ENCODE peak calls at places on chromosome 14, in four cellular contexts. U is heart left ventricle; L is CD8-positive, alpha-beta T cell; A is mammary epithelial cell. D is an unnamed sample.

GRCh38 chr14:100754020-100754419 is 27.3 kb downstream of the DLK1 start:
- DNase-seq in L (no peak), U (no peak), A (no peak), D (no peak)

GRCh38 chr14:73250317-73250713 is 13.0 kb downstream of the PAPLN start:
- DNase-seq in U (no peak), A (no peak), L (no peak), D (no peak)

GRCh38 chr14:30330452-30330851 is 228.5 kb upstream of the G2E3 start:
- DNase-seq in L (no peak), A (peak; percentile 5), U (no peak), D (no peak)

GRCh38 chr14:20179880-20180279 is 10.8 kb upstream of the OR11G2 start:
- DNase-seq in A (no peak), L (no peak), U (no peak), D (no peak)

GRCh38 chr14:58587271-58587670 is 50.5 kb upstream of the DACT1 start:
- DNase-seq in L (no peak), A (no peak), U (no peak), D (no peak)

GRCh38 chr14:51328089-51328941 is 88.3 kb downstream of the TMX1 start:
- DNase-seq in L (no peak), A (peak; percentile 80), U (no peak), D (no peak)

GRCh38 chr14:101772770-101773169 is 11.3 kb downstream of the PPP2R5C start:
- DNase-seq in U (no peak), A (no peak), L (no peak), D (no peak)

GRCh38 chr14:105860615-105861580 is 334.5 kb downstream of the TMEM121 start:
- DNase-seq in A (no peak), U (peak; percentile 48), L (no peak), D (no peak)

GRCh38 chr14:75648066-75648838 is 12.4 kb downstream of the ERG28 start:
- DNase-seq in U (no peak), A (peak; percentile 86), L (no peak), D (no peak)

GRCh38 chr14:42110167-42110566 is 503.5 kb downstream of the LRFN5 start:
- DNase-seq in U (no peak), A (peak; percentile 14), L (no peak), D (peak; percentile 23)

GRCh38 chr14:76710093-76711010 is 50.9 kb upstream of the VASH1 start:
- DNase-seq in A (peak; percentile 20), U (no peak), L (no peak), D (no peak)

GRCh38 chr14:61090432-61091216 is 109.6 kb downstream of the SLC38A6 start:
- DNase-seq in L (no peak), U (no peak), A (no peak), D (no peak)

GRCh38 chr14:59355101-59355500 is 110.1 kb downstream of the GPR135 start:
- DNase-seq in L (no peak), U (no peak), A (no peak), D (no peak)

GRCh38 chr14:58133739-58134138 is 18.3 kb downstream of the ARMH4 start:
- DNase-seq in U (no peak), L (no peak), A (peak; percentile 67), D (no peak)

GRCh38 chr14:101062065-101062450 is 158.5 kb upstream of the RTL1 start:
- DNase-seq in L (no peak), U (peak; percentile 10), A (no peak), D (no peak)

GRCh38 chr14:88551094-88551870 is 3.5 kb downstream of the PTPN21 start:
- DNase-seq in U (peak; percentile 83), L (peak; percentile 23), A (peak; percentile 82), D (no peak)

GRCh38 chr14:77206877-77207389 is 25.3 kb downstream of the TMEM63C start:
- DNase-seq in U (no peak), L (no peak), A (no peak), D (peak; percentile 71)

GRCh38 chr14:91755560-91755959 is 23.7 kb upstream of the CATSPERB start:
- DNase-seq in A (peak; percentile 89), L (no peak), U (no peak), D (no peak)

GRCh38 chr14:75208843-75209242 is 32.4 kb upstream of the TMED10 start:
- DNase-seq in A (no peak), U (no peak), L (no peak), D (no peak)

GRCh38 chr14:51929156-51929555 is 60.2 kb upstream of the RTRAF start:
- DNase-seq in U (no peak), A (no peak), L (no peak), D (no peak)

GRCh38 chr14:87898301-87898700 is 94.7 kb downstream of the GALC start:
- DNase-seq in A (no peak), U (no peak), L (no peak), D (no peak)

GRCh38 chr14:49339130-49339529 is 247.1 kb downstream of the RPS29 start:
- DNase-seq in A (no peak), L (no peak), U (no peak), D (no peak)

GRCh38 chr14:74474376-74474775 is 18.7 kb downstream of the NPC2 start:
- DNase-seq in U (no peak), A (no peak), L (no peak), D (peak; percentile 89)

GRCh38 chr14:64266206-64266605 is 28.0 kb downstream of the ESR2 start:
- DNase-seq in A (peak; percentile 35), L (no peak), U (no peak), D (no peak)

GRCh38 chr14:44880791-44881190 is 81.0 kb downstream of the KLHL28 start:
- DNase-seq in U (no peak), L (no peak), A (no peak), D (no peak)

GRCh38 chr14:24080888-24081738 is 9.8 kb downstream of the CPNE6 start:
- DNase-seq in U (peak; percentile 78), A (peak; percentile 43), L (peak; percentile 66), D (peak; percentile 91)

GRCh38 chr14:39841088-39841487 is 408.9 kb upstream of the FBXO33 start:
- DNase-seq in L (no peak), U (no peak), A (no peak), D (no peak)

GRCh38 chr14:101250336-101250947 is 310.9 kb upstream of the DIO3 start:
- DNase-seq in U (peak; percentile 42), A (no peak), L (no peak), D (no peak)

GRCh38 chr14:98189944-98190343 is 1082.1 kb downstream of the BCL11B start:
- DNase-seq in L (no peak), A (no peak), U (no peak), D (no peak)

DNA sequence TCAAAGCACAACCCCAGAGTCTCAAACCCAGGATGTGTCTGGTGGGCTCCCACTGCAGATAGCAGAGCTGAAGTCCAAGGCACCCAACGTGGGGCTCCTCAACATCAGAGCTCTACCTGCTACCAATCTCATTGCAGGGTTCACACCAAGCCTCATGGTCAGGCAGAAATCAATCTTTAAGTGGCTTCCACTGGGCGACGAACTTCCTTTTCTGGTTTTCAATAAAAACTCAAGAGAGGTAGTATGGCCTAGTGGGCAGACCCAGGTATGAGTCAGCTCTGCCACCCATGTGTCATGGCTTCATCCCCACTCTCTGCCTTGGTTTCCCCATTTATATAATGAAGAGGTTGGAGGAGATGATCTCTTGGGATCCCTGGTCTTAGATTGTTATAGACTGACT is 47.0 kb downstream of the BCL11B start:
- DNase-seq in U (no peak), L (no peak), A (no peak), D (no peak)
- TF ChIP-seq CTCF in U (no peak), L (no peak), A (no peak), D (no peak)

DNA sequence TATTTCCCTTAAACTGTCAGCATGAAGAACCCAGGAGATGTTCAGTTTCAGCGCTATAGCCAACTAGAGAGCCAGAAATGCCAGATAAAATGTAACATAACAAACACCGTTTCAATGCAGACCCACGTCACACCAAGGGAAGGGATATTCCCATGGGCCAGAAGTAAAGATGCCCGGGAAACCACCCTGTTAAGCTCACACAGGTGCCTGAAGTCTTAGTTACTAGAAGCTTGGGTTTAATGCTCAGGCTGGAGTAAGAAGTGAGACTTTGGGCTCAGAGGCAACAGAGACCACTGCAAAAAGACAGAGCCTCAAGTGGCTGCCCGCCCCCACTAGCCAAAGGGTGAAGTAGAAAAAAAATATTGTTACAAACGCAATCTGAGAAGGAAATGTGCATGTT is 52.3 kb downstream of the SYNE3 start:
- DNase-seq in L (no peak), A (no peak), U (no peak), D (no peak)
- H3K36me3 ChIP-seq in L (peaks cover 4% of the 10 kb centered on the region), A (no peaks in the 10 kb centered on the region), U (peaks cover 18% of the 10 kb centered on the region), D (no peaks in the 10 kb centered on the region)

GRCh38 chr14:36055681-36056225 is 120.8 kb downstream of the PTCSC3 start:
- DNase-seq in L (no peak), A (no peak), U (no peak), D (no peak)

GRCh38 chr14:36055052-36055378 is 121.5 kb downstream of the PTCSC3 start:
- DNase-seq in A (no peak), U (no peak), L (no peak), D (no peak)

GRCh38 chr14:36057452-36058142 is 118.9 kb downstream of the PTCSC3 start:
- DNase-seq in U (no peak), A (peak; percentile 49), L (no peak), D (no peak)

GRCh38 chr14:36054353-36055051 is 122.0 kb downstream of the PTCSC3 start:
- DNase-seq in A (no peak), U (no peak), L (no peak), D (no peak)

GRCh38 chr14:36056846-36057245 is 119.7 kb downstream of the PTCSC3 start:
- DNase-seq in U (no peak), A (no peak), L (no peak), D (no peak)
- H3K27ac ChIP-seq in U (no peak overlapping the region), A (no peak overlapping the region), L (no peak overlapping the region), D (no peak overlapping the region)

GRCh38 chr14:22158560-22158959 is 430.5 kb downstream of the DAD1 start:
- DNase-seq in U (no peak), L (no peak), A (no peak), D (no peak)

GRCh38 chr14:22159049-22159448 is 430.0 kb downstream of the DAD1 start:
- DNase-seq in L (no peak), A (peak; percentile 91), U (no peak), D (no peak)

GRCh38 chr14:22152161-22152870 is 436.7 kb downstream of the DAD1 start:
- DNase-seq in A (no peak), L (no peak), U (no peak), D (no peak)

GRCh38 chr14:22152901-22153300 is 436.1 kb downstream of the DAD1 start:
- DNase-seq in U (no peak), L (no peak), A (no peak), D (no peak)

DNA sequence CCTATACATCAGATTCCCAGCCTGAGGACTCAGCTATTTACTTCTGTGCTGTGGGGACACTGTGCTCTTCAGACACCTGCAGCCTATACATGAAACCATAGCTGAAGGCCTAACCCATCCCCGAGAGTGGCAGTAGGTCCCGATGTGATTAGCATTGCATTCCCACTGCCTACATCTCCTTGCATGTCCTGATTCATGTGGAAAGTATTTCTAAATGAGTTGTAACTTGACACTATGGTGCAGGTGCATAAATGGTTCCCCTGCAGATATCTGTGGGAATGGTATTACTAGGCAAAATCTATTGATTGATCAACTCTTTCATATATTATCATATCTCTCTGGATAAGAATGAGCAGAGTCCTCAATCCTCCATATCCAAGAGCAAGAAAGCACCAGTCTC is 433.4 kb downstream of the DAD1 start:
- DNase-seq in L (no peak), U (no peak), A (peak; percentile 41), D (no peak)
- TF ChIP-seq CTCF in L (no peak), U (no peak), A (no peak), D (no peak)